ENCODE peak calls at places on chromosome 7, in seven cellular contexts. U is A549, O is GM23338, A is SK-N-SH, S is HCT116, Q is HepG2, V is Panc1. K is an unnamed sample.
A peak's percentile ranks its signal among the peaks of the same experiment; 100 is the strongest.

GRCh38 chr7:149489391-149490024 is 8.1 kb downstream of the ZNF746 start:
- DNase-seq in U (peak; percentile 50), V (no peak), S (no peak), O (peak; percentile 43), A (peak; percentile 59), Q (peak; percentile 12), K (no peak)

GRCh38 chr7:94258856-94259255 is 135.8 kb upstream of the COL1A2 start:
- DNase-seq in S (no peak), Q (no peak), V (no peak), O (peak; percentile 58), A (no peak), U (no peak), K (no peak)

GRCh38 chr7:154242709-154243108 is 190.5 kb downstream of the DPP6 start:
- DNase-seq in S (no peak), Q (no peak), O (no peak), V (no peak), U (no peak), A (no peak), K (no peak)

GRCh38 chr7:149882264-149883048 is 8.7 kb downstream of the ATP6V0E2 start:
- DNase-seq in V (no peak), Q (no peak), S (no peak), U (no peak), O (no peak), A (no peak), K (no peak)

GRCh38 chr7:26293569-26294308 is 2.1 kb downstream of the SNX10 start:
- DNase-seq in V (no peak), Q (no peak), O (no peak), S (no peak), A (no peak), U (no peak), K (no peak)

GRCh38 chr7:19106308-19107141 is 10.9 kb downstream of the TWIST1 start:
- DNase-seq in A (peak; percentile 71), S (no peak), U (no peak), O (peak; percentile 68), V (no peak), Q (no peak), K (no peak)

GRCh38 chr7:101563198-101563901 is 65.7 kb downstream of the MYL10 start:
- DNase-seq in Q (no peak), A (no peak), V (no peak), U (no peak), S (no peak), O (peak; percentile 6), K (no peak)

GRCh38 chr7:107742678-107743566 is 1.0 kb upstream of the CBLL1 start:
- DNase-seq in U (no peak), S (no peak), A (peak; percentile 60), O (peak; percentile 91), Q (no peak), V (peak; percentile 15), K (peak; percentile 55)

GRCh38 chr7:133369130-133369529 is 116.3 kb downstream of the EXOC4 start:
- DNase-seq in A (no peak), O (no peak), V (no peak), S (no peak), Q (no peak), U (no peak), K (no peak)

GRCh38 chr7:138434458-138435093 is 25.5 kb upstream of the TRIM24 start:
- DNase-seq in U (no peak), O (peak; percentile 18), V (no peak), S (no peak), A (no peak), Q (no peak), K (no peak)

GRCh38 chr7:42283553-42283952 is 46.5 kb upstream of the GLI3 start:
- DNase-seq in A (no peak), Q (no peak), U (no peak), V (no peak), O (no peak), S (no peak), K (no peak)

GRCh38 chr7:82122290-82122689 is 321.3 kb downstream of the CACNA2D1 start:
- DNase-seq in O (peak; percentile 24), S (no peak), V (no peak), Q (no peak), A (no peak), U (no peak), K (no peak)

GRCh38 chr7:156545989-156546388 is 94.6 kb upstream of the RNF32 start:
- DNase-seq in Q (no peak), V (no peak), A (no peak), S (no peak), U (no peak), O (no peak), K (no peak)

GRCh38 chr7:40008218-40008815 is 58.3 kb downstream of the CDK13 start:
- DNase-seq in V (peak; percentile 7), Q (no peak), A (no peak), O (no peak), U (peak; percentile 47), S (no peak), K (no peak)

GRCh38 chr7:72313906-72314305 is 98.2 kb downstream of the CALN1 start:
- DNase-seq in S (no peak), U (no peak), Q (no peak), A (no peak), O (no peak), V (no peak), K (no peak)

GRCh38 chr7:158568974-158569857 is 18.4 kb downstream of the PTPRN2 start:
- DNase-seq in V (no peak), O (peak; percentile 50), U (no peak), S (no peak), Q (no peak), A (no peak), K (no peak)

GRCh38 chr7:155694846-155695245 is 50.4 kb downstream of the RBM33 start:
- DNase-seq in Q (no peak), U (no peak), A (no peak), O (no peak), S (no peak), V (no peak), K (no peak)

GRCh38 chr7:84946549-84946948 is 240.3 kb downstream of the SEMA3D start:
- DNase-seq in O (no peak), Q (no peak), S (no peak), U (no peak), V (no peak), A (no peak), K (no peak)

GRCh38 chr7:84949501-84949900 is 237.4 kb downstream of the SEMA3D start:
- DNase-seq in V (no peak), Q (no peak), U (no peak), A (no peak), O (no peak), S (no peak), K (no peak)

GRCh38 chr7:84949067-84949466 is 237.8 kb downstream of the SEMA3D start:
- DNase-seq in U (no peak), Q (no peak), V (no peak), A (no peak), S (no peak), O (no peak), K (no peak)

GRCh38 chr7:84950836-84951235 is 236.0 kb downstream of the SEMA3D start:
- DNase-seq in A (no peak), V (no peak), S (no peak), U (peak; percentile 10), Q (no peak), O (no peak), K (peak; percentile 51)

DNA sequence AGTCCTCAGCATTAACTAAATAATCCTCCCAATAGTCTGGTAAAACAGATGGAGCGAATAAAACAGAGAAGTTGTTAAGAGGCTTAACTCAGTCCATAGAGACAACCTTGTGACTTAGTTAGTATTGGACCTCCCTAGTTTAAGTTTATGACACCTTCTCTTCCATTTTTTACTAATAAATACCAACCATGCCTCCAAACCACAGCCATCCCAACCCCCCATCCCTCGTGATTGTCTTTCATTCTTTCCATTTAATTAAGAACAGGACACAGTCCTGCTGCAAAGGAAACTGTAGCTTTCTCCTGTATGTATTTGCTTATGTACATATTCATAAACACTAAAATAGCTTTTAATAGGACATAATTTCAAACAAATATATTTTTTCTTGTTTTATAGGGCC is 238.2 kb downstream of the SEMA3D start:
- DNase-seq in Q (no peak), U (no peak), V (no peak), A (no peak), O (no peak), S (no peak), K (no peak)
- TF ChIP-seq REST in Q (no peak), U (no peak), V (no peak), A (no peak), O (no peak), S (no peak), K (no peak)

DNA sequence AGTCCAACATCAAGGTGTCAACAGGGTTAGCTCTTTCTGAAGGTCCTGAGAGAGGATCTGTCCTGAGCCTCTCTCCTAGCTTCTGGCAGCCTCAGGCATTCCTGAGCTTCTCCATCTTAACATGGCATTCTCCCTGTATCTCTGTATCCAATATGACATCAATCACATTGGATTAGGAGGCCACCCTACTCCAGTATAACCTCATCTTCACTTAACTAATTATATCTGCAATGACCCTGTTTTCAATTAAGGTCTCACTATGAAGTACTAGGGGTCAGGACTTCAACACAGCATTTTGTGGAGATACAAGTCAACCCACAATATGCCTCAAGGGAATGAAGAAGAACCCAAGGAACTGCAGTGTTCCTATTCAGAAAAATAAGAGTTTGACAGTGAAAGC is 133.8 kb downstream of the RELN start:
- DNase-seq in O (no peak), S (no peak), U (no peak), V (no peak), A (no peak), Q (no peak), K (no peak)
- TF ChIP-seq CTCF in O (no peak), S (no peak), U (no peak), V (no peak), A (no peak), Q (no peak), K (no peak)

GRCh38 chr7:22563115-22563514 is 63.1 kb upstream of the STEAP1B start:
- DNase-seq in U (no peak), A (no peak), S (no peak), O (no peak), Q (no peak), V (peak; percentile 50), K (no peak)
- TF ChIP-seq REST in U (no peak), A (no peak), S (no peak), O (no peak), Q (no peak), V (no peak), K (no peak)

GRCh38 chr7:31979690-31980330 is 90.4 kb downstream of the PDE1C start:
- DNase-seq in O (no peak), S (no peak), A (no peak), U (no peak), V (no peak), Q (no peak), K (no peak)

GRCh38 chr7:31970501-31970900 is 99.7 kb downstream of the PDE1C start:
- DNase-seq in A (no peak), U (no peak), Q (no peak), V (no peak), S (no peak), O (no peak), K (no peak)

GRCh38 chr7:31971049-31971665 is 99.0 kb downstream of the PDE1C start:
- DNase-seq in S (no peak), A (no peak), U (no peak), Q (no peak), O (no peak), V (no peak), K (no peak)

GRCh38 chr7:31975546-31975945 is 94.7 kb downstream of the PDE1C start:
- DNase-seq in U (no peak), O (no peak), Q (no peak), V (no peak), A (no peak), S (no peak), K (no peak)

DNA sequence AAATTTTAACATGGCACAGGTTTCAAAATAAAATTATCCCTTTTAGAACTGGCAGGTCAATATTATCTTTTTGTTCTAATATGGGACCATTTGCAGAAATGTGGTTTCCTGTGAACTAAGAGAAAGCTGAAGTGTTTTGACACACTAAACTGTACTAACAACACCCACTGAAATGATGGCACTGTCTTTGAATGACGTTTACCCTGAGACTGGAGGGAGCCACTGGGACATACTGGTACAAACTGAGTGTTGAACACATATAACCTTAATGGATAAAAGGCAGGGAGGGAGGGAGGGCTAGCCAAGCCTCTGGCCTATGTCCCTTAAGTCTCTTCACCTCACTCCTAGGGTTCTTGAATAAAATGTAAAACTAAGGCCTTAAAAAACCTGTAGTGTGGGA is 95.9 kb downstream of the PDE1C start:
- DNase-seq in Q (no peak), O (no peak), U (no peak), V (no peak), S (no peak), A (no peak), K (no peak)
- TF ChIP-seq CTCF in Q (no peak), O (no peak), U (no peak), V (no peak), S (no peak), A (no peak), K (no peak)

K was measured in HL-60.